ENCODE peak calls at places on chromosomes 6 and 20, in five cellular contexts. One of them, this sample, is unnamed.

GRCh38 chr6:80633412-80633811 is 526.9 kb downstream of the BCKDHB start:
- DNase-seq in head of caudate nucleus: no peak
- DNase-seq in T-helper 1 cell: no peak
- DNase-seq in HS-5: no peak
- DNase-seq in mucosa of descending colon: no peak
- DNase-seq in this sample: no peak

GRCh38 chr20:57663241-57663640 is 43.0 kb upstream of the ZBP1 start:
- DNase-seq in head of caudate nucleus: peak; percentile 18
- DNase-seq in T-helper 1 cell: no peak
- DNase-seq in HS-5: no peak
- DNase-seq in mucosa of descending colon: no peak
- DNase-seq in this sample: no peak

GRCh38 chr6:89564752-89565427 is 73.7 kb downstream of the LYRM2 start:
- DNase-seq in head of caudate nucleus: no peak
- DNase-seq in T-helper 1 cell: no peak
- DNase-seq in HS-5: no peak
- DNase-seq in mucosa of descending colon: no peak
- DNase-seq in this sample: no peak

GRCh38 chr6:158863646-158864045 is 44.5 kb upstream of the EZR start:
- DNase-seq in head of caudate nucleus: no peak
- DNase-seq in T-helper 1 cell: no peak
- DNase-seq in HS-5: peak; percentile 51
- DNase-seq in mucosa of descending colon: no peak
- DNase-seq in this sample: no peak

GRCh38 chr20:2873747-2874041 is 413 bp downstream of the PTPRA start:
- DNase-seq in head of caudate nucleus: peak; percentile 43
- DNase-seq in T-helper 1 cell: peak; percentile 41
- DNase-seq in HS-5: no peak
- DNase-seq in mucosa of descending colon: peak; percentile 49
- DNase-seq in this sample: peak; percentile 75

GRCh38 chr6:26651382-26651781 is 8.2 kb downstream of the ZNF322 start:
- DNase-seq in head of caudate nucleus: no peak
- DNase-seq in T-helper 1 cell: no peak
- DNase-seq in HS-5: no peak
- DNase-seq in mucosa of descending colon: no peak
- DNase-seq in this sample: no peak

GRCh38 chr6:137680678-137681346 is 186.2 kb upstream of the TNFAIP3 start:
- DNase-seq in head of caudate nucleus: no peak
- DNase-seq in T-helper 1 cell: no peak
- DNase-seq in HS-5: no peak
- DNase-seq in mucosa of descending colon: no peak
- DNase-seq in this sample: no peak

GRCh38 chr6:118306640-118307238 is 241.4 kb upstream of the PLN start:
- DNase-seq in head of caudate nucleus: no peak
- DNase-seq in T-helper 1 cell: no peak
- DNase-seq in HS-5: no peak
- DNase-seq in mucosa of descending colon: no peak
- DNase-seq in this sample: no peak

GRCh38 chr20:58892126-58892931 is 39.8 kb downstream of the GNAS start:
- DNase-seq in head of caudate nucleus: peak; percentile 56
- DNase-seq in T-helper 1 cell: peak; percentile 71
- DNase-seq in HS-5: no peak
- DNase-seq in mucosa of descending colon: peak; percentile 78
- DNase-seq in this sample: peak; percentile 62

GRCh38 chr20:18879262-18879661 is 65.7 kb downstream of the SCP2D1 start:
- DNase-seq in head of caudate nucleus: no peak
- DNase-seq in T-helper 1 cell: no peak
- DNase-seq in HS-5: no peak
- DNase-seq in mucosa of descending colon: no peak
- DNase-seq in this sample: no peak

GRCh38 chr20:23995905-23996666 is 7.5 kb upstream of the GGTLC1 start:
- DNase-seq in head of caudate nucleus: peak; percentile 84
- DNase-seq in T-helper 1 cell: peak; percentile 62
- DNase-seq in HS-5: no peak
- DNase-seq in mucosa of descending colon: peak; percentile 56
- DNase-seq in this sample: peak; percentile 39

GRCh38 chr6:27720607-27721580 is 191.3 kb downstream of the OR2B2 start:
- DNase-seq in head of caudate nucleus: no peak
- DNase-seq in T-helper 1 cell: no peak
- DNase-seq in HS-5: no peak
- DNase-seq in mucosa of descending colon: no peak
- DNase-seq in this sample: no peak

GRCh38 chr20:58374906-58375760 is 13.9 kb upstream of the VAPB start:
- DNase-seq in head of caudate nucleus: no peak
- DNase-seq in T-helper 1 cell: no peak
- DNase-seq in HS-5: no peak
- DNase-seq in mucosa of descending colon: no peak
- DNase-seq in this sample: no peak

GRCh38 chr6:52976591-52977035 is 18.5 kb downstream of the GSTA4 start:
- DNase-seq in head of caudate nucleus: no peak
- DNase-seq in T-helper 1 cell: no peak
- DNase-seq in HS-5: no peak
- DNase-seq in mucosa of descending colon: no peak
- DNase-seq in this sample: no peak

GRCh38 chr6:170159040-170159965 is 131.6 kb downstream of the DLL1 start:
- DNase-seq in head of caudate nucleus: no peak
- DNase-seq in T-helper 1 cell: no peak
- DNase-seq in HS-5: no peak
- DNase-seq in mucosa of descending colon: no peak
- DNase-seq in this sample: no peak

GRCh38 chr6:170279426-170279825 is 11.5 kb downstream of the DLL1 start:
- DNase-seq in head of caudate nucleus: no peak
- DNase-seq in T-helper 1 cell: no peak
- DNase-seq in HS-5: no peak
- DNase-seq in mucosa of descending colon: no peak
- DNase-seq in this sample: no peak

GRCh38 chr6:133549252-133549925 is 308.2 kb downstream of the EYA4 start:
- DNase-seq in head of caudate nucleus: no peak
- DNase-seq in T-helper 1 cell: no peak
- DNase-seq in HS-5: no peak
- DNase-seq in mucosa of descending colon: no peak
- DNase-seq in this sample: no peak

GRCh38 chr6:135180458-135181332 is at the start of gene MYB:
- DNase-seq in head of caudate nucleus: peak; percentile 64
- DNase-seq in T-helper 1 cell: peak; percentile 56
- DNase-seq in HS-5: peak; percentile 49
- DNase-seq in mucosa of descending colon: peak; percentile 85
- DNase-seq in this sample: peak; percentile 58

GRCh38 chr6:31122803-31123706 is 2.8 kb upstream of the CDSN start:
- DNase-seq in head of caudate nucleus: no peak
- DNase-seq in T-helper 1 cell: no peak
- DNase-seq in HS-5: peak; percentile 60
- DNase-seq in mucosa of descending colon: peak; percentile 50
- DNase-seq in this sample: no peak

GRCh38 chr6:26554669-26555504 is 16.7 kb downstream of the HMGN4 start:
- DNase-seq in head of caudate nucleus: peak; percentile 62
- DNase-seq in T-helper 1 cell: peak; percentile 44
- DNase-seq in HS-5: peak; percentile 68
- DNase-seq in mucosa of descending colon: no peak
- DNase-seq in this sample: peak; percentile 54

GRCh38 chr6:139597781-139598368 is 223.4 kb upstream of the CITED2 start:
- DNase-seq in head of caudate nucleus: no peak
- DNase-seq in T-helper 1 cell: no peak
- DNase-seq in HS-5: peak; percentile 93
- DNase-seq in mucosa of descending colon: peak; percentile 89
- DNase-seq in this sample: no peak

GRCh38 chr6:18263561-18264337 is 581 bp downstream of the DEK start:
- DNase-seq in head of caudate nucleus: peak; percentile 63
- DNase-seq in T-helper 1 cell: peak; percentile 17
- DNase-seq in HS-5: no peak
- DNase-seq in mucosa of descending colon: peak; percentile 68
- DNase-seq in this sample: no peak

GRCh38 chr20:62943396-62943795 is 5.4 kb downstream of the GID8 start:
- DNase-seq in head of caudate nucleus: no peak
- DNase-seq in T-helper 1 cell: no peak
- DNase-seq in HS-5: no peak
- DNase-seq in mucosa of descending colon: no peak
- DNase-seq in this sample: no peak

GRCh38 chr6:20953019-20953418 is 418.8 kb downstream of the CDKAL1 start:
- DNase-seq in head of caudate nucleus: no peak
- DNase-seq in T-helper 1 cell: no peak
- DNase-seq in HS-5: no peak
- DNase-seq in mucosa of descending colon: no peak
- DNase-seq in this sample: no peak

GRCh38 chr6:44525761-44526351 is 138.3 kb downstream of the CDC5L start:
- DNase-seq in head of caudate nucleus: no peak
- DNase-seq in T-helper 1 cell: no peak
- DNase-seq in HS-5: no peak
- DNase-seq in mucosa of descending colon: no peak
- DNase-seq in this sample: no peak

GRCh38 chr6:142985286-142985685 is 40.3 kb upstream of the HIVEP2 start:
- DNase-seq in head of caudate nucleus: no peak
- DNase-seq in T-helper 1 cell: no peak
- DNase-seq in HS-5: no peak
- DNase-seq in mucosa of descending colon: no peak
- DNase-seq in this sample: no peak

GRCh38 chr20:9185511-9185910 is 116.6 kb downstream of the PLCB4 start:
- DNase-seq in head of caudate nucleus: no peak
- DNase-seq in T-helper 1 cell: no peak
- DNase-seq in HS-5: no peak
- DNase-seq in mucosa of descending colon: no peak
- DNase-seq in this sample: no peak

GRCh38 chr6:107576852-107577251 is 86.9 kb downstream of the SOBP start:
- DNase-seq in head of caudate nucleus: no peak
- DNase-seq in T-helper 1 cell: no peak
- DNase-seq in HS-5: peak; percentile 60
- DNase-seq in mucosa of descending colon: no peak
- DNase-seq in this sample: no peak

GRCh38 chr6:133047706-133048105 is 193.5 kb upstream of the EYA4 start:
- DNase-seq in head of caudate nucleus: no peak
- DNase-seq in T-helper 1 cell: no peak
- DNase-seq in HS-5: no peak
- DNase-seq in mucosa of descending colon: no peak
- DNase-seq in this sample: no peak

GRCh38 chr6:558089-558488 is 98.8 kb downstream of the HUS1B start:
- DNase-seq in head of caudate nucleus: no peak
- DNase-seq in T-helper 1 cell: no peak
- DNase-seq in HS-5: no peak
- DNase-seq in mucosa of descending colon: no peak
- DNase-seq in this sample: no peak

GRCh38 chr6:36204068-36204753 is 7.7 kb downstream of the BRPF3 start:
- DNase-seq in head of caudate nucleus: no peak
- DNase-seq in T-helper 1 cell: peak; percentile 29
- DNase-seq in HS-5: no peak
- DNase-seq in mucosa of descending colon: no peak
- DNase-seq in this sample: no peak

GRCh38 chr20:62088258-62089127 is 22.8 kb upstream of the TAF4 start:
- DNase-seq in head of caudate nucleus: no peak
- DNase-seq in T-helper 1 cell: no peak
- DNase-seq in HS-5: peak; percentile 77
- DNase-seq in mucosa of descending colon: no peak
- DNase-seq in this sample: no peak

GRCh38 chr6:158026901-158027589 is 45.4 kb downstream of the SYNJ2 start:
- DNase-seq in head of caudate nucleus: no peak
- DNase-seq in T-helper 1 cell: no peak
- DNase-seq in HS-5: no peak
- DNase-seq in mucosa of descending colon: no peak
- DNase-seq in this sample: no peak